ENCODE peak calls at places on chromosomes 5 and 9, in eight cellular contexts. One of them, this sample, is unnamed.
A peak's percentile ranks its signal among the peaks of the same experiment; 100 is the strongest.

GRCh38 chr9:105114318-105114717 is 130.1 kb upstream of the SLC44A1 start:
- DNase-seq in heart left ventricle: no peak
- DNase-seq in BE2C: no peak
- DNase-seq in gastrocnemius medialis: no peak
- DNase-seq in psoas muscle: no peak
- DNase-seq in upper lobe of left lung: no peak
- DNase-seq in brain microvascular endothelial cell: no peak
- DNase-seq in dorsolateral prefrontal cortex: no peak
- DNase-seq in this sample: no peak

GRCh38 chr9:134565316-134565915 is 76.2 kb upstream of the COL5A1 start:
- DNase-seq in heart left ventricle: no peak
- DNase-seq in BE2C: no peak
- DNase-seq in dorsolateral prefrontal cortex: no peak
- DNase-seq in upper lobe of left lung: no peak
- DNase-seq in brain microvascular endothelial cell: no peak
- DNase-seq in psoas muscle: no peak
- DNase-seq in gastrocnemius medialis: no peak
- DNase-seq in this sample: no peak

GRCh38 chr9:33510264-33511183 is 13.5 kb upstream of the ANKRD18B start:
- DNase-seq in gastrocnemius medialis: peak; percentile 39
- DNase-seq in heart left ventricle: peak; percentile 77
- DNase-seq in dorsolateral prefrontal cortex: peak; percentile 56
- DNase-seq in brain microvascular endothelial cell: peak; percentile 55
- DNase-seq in BE2C: peak; percentile 73
- DNase-seq in upper lobe of left lung: peak; percentile 93
- DNase-seq in psoas muscle: peak; percentile 77
- DNase-seq in this sample: no peak

GRCh38 chr5:66769030-66769733 is 173.0 kb downstream of the MAST4 start:
- DNase-seq in dorsolateral prefrontal cortex: no peak
- DNase-seq in brain microvascular endothelial cell: no peak
- DNase-seq in upper lobe of left lung: no peak
- DNase-seq in gastrocnemius medialis: no peak
- DNase-seq in heart left ventricle: no peak
- DNase-seq in psoas muscle: no peak
- DNase-seq in BE2C: no peak
- DNase-seq in this sample: no peak

GRCh38 chr9:134180786-134181647 is 16.7 kb upstream of the RNU6ATAC start:
- DNase-seq in brain microvascular endothelial cell: no peak
- DNase-seq in psoas muscle: no peak
- DNase-seq in heart left ventricle: no peak
- DNase-seq in upper lobe of left lung: peak; percentile 59
- DNase-seq in BE2C: no peak
- DNase-seq in gastrocnemius medialis: peak; percentile 10
- DNase-seq in dorsolateral prefrontal cortex: no peak
- DNase-seq in this sample: no peak

GRCh38 chr5:174991807-174992308 is 267.5 kb downstream of the MSX2 start:
- DNase-seq in brain microvascular endothelial cell: no peak
- DNase-seq in heart left ventricle: no peak
- DNase-seq in gastrocnemius medialis: no peak
- DNase-seq in upper lobe of left lung: no peak
- DNase-seq in BE2C: no peak
- DNase-seq in psoas muscle: no peak
- DNase-seq in dorsolateral prefrontal cortex: no peak
- DNase-seq in this sample: no peak

GRCh38 chr5:8827701-8828100 is 718.2 kb downstream of the SEMA5A start:
- DNase-seq in dorsolateral prefrontal cortex: no peak
- DNase-seq in gastrocnemius medialis: no peak
- DNase-seq in upper lobe of left lung: no peak
- DNase-seq in brain microvascular endothelial cell: no peak
- DNase-seq in psoas muscle: no peak
- DNase-seq in BE2C: no peak
- DNase-seq in heart left ventricle: no peak
- DNase-seq in this sample: no peak

GRCh38 chr9:108001219-108001618 is 511.6 kb upstream of the KLF4 start:
- DNase-seq in dorsolateral prefrontal cortex: no peak
- DNase-seq in upper lobe of left lung: no peak
- DNase-seq in BE2C: no peak
- DNase-seq in psoas muscle: no peak
- DNase-seq in heart left ventricle: no peak
- DNase-seq in gastrocnemius medialis: no peak
- DNase-seq in brain microvascular endothelial cell: no peak
- DNase-seq in this sample: no peak

GRCh38 chr9:77177894-77178794 is 810 bp downstream of the VPS13A start:
- DNase-seq in upper lobe of left lung: peak; percentile 85
- DNase-seq in heart left ventricle: peak; percentile 34
- DNase-seq in BE2C: peak; percentile 54
- DNase-seq in brain microvascular endothelial cell: peak; percentile 20
- DNase-seq in gastrocnemius medialis: peak; percentile 31
- DNase-seq in dorsolateral prefrontal cortex: no peak
- DNase-seq in psoas muscle: peak; percentile 75
- DNase-seq in this sample: no peak

GRCh38 chr9:109286981-109287380 is 33.9 kb downstream of the EPB41L4B start:
- DNase-seq in psoas muscle: peak; percentile 59
- DNase-seq in heart left ventricle: no peak
- DNase-seq in dorsolateral prefrontal cortex: no peak
- DNase-seq in gastrocnemius medialis: peak; percentile 36
- DNase-seq in brain microvascular endothelial cell: no peak
- DNase-seq in BE2C: no peak
- DNase-seq in upper lobe of left lung: no peak
- DNase-seq in this sample: no peak

GRCh38 chr5:82092-82491 is 9.9 kb upstream of the PLEKHG4B start:
- DNase-seq in heart left ventricle: no peak
- DNase-seq in dorsolateral prefrontal cortex: no peak
- DNase-seq in brain microvascular endothelial cell: peak; percentile 39
- DNase-seq in BE2C: no peak
- DNase-seq in upper lobe of left lung: no peak
- DNase-seq in psoas muscle: no peak
- DNase-seq in gastrocnemius medialis: no peak
- DNase-seq in this sample: no peak

GRCh38 chr9:136082496-136083361 is 12.4 kb downstream of the NACC2 start:
- DNase-seq in BE2C: no peak
- DNase-seq in upper lobe of left lung: peak; percentile 72
- DNase-seq in gastrocnemius medialis: peak; percentile 15
- DNase-seq in dorsolateral prefrontal cortex: no peak
- DNase-seq in heart left ventricle: no peak
- DNase-seq in brain microvascular endothelial cell: no peak
- DNase-seq in psoas muscle: peak; percentile 44
- DNase-seq in this sample: no peak

GRCh38 chr5:66881475-66882161 is 285.4 kb downstream of the MAST4 start:
- DNase-seq in heart left ventricle: peak; percentile 21
- DNase-seq in upper lobe of left lung: no peak
- DNase-seq in psoas muscle: no peak
- DNase-seq in BE2C: no peak
- DNase-seq in brain microvascular endothelial cell: no peak
- DNase-seq in dorsolateral prefrontal cortex: no peak
- DNase-seq in gastrocnemius medialis: no peak
- DNase-seq in this sample: no peak

GRCh38 chr9:5577225-5577624 is 51.7 kb upstream of the RIC1 start:
- DNase-seq in BE2C: no peak
- DNase-seq in brain microvascular endothelial cell: no peak
- DNase-seq in psoas muscle: no peak
- DNase-seq in dorsolateral prefrontal cortex: no peak
- DNase-seq in heart left ventricle: no peak
- DNase-seq in gastrocnemius medialis: no peak
- DNase-seq in upper lobe of left lung: no peak
- DNase-seq in this sample: no peak

GRCh38 chr5:74031536-74031935 is 405.5 kb downstream of the ARHGEF28 start:
- DNase-seq in heart left ventricle: no peak
- DNase-seq in upper lobe of left lung: no peak
- DNase-seq in dorsolateral prefrontal cortex: no peak
- DNase-seq in BE2C: no peak
- DNase-seq in psoas muscle: no peak
- DNase-seq in brain microvascular endothelial cell: no peak
- DNase-seq in gastrocnemius medialis: no peak
- DNase-seq in this sample: no peak

GRCh38 chr9:4138180-4138579 is 161.7 kb downstream of the GLIS3 start:
- DNase-seq in gastrocnemius medialis: no peak
- DNase-seq in dorsolateral prefrontal cortex: no peak
- DNase-seq in upper lobe of left lung: no peak
- DNase-seq in BE2C: no peak
- DNase-seq in heart left ventricle: no peak
- DNase-seq in brain microvascular endothelial cell: no peak
- DNase-seq in psoas muscle: no peak
- DNase-seq in this sample: no peak

GRCh38 chr9:112059145-112059979 is 115.7 kb downstream of the SUSD1 start:
- DNase-seq in psoas muscle: no peak
- DNase-seq in gastrocnemius medialis: no peak
- DNase-seq in BE2C: no peak
- DNase-seq in heart left ventricle: no peak
- DNase-seq in upper lobe of left lung: no peak
- DNase-seq in dorsolateral prefrontal cortex: no peak
- DNase-seq in brain microvascular endothelial cell: peak; percentile 94
- DNase-seq in this sample: peak; percentile 65

GRCh38 chr5:172004824-172005237 is 1.6 kb downstream of the FBXW11 start:
- DNase-seq in BE2C: no peak
- DNase-seq in upper lobe of left lung: no peak
- DNase-seq in gastrocnemius medialis: no peak
- DNase-seq in dorsolateral prefrontal cortex: no peak
- DNase-seq in brain microvascular endothelial cell: no peak
- DNase-seq in heart left ventricle: no peak
- DNase-seq in psoas muscle: no peak
- DNase-seq in this sample: no peak

GRCh38 chr5:2168601-2169416 is 286.1 kb upstream of the IRX4 start:
- DNase-seq in upper lobe of left lung: no peak
- DNase-seq in heart left ventricle: no peak
- DNase-seq in dorsolateral prefrontal cortex: no peak
- DNase-seq in brain microvascular endothelial cell: no peak
- DNase-seq in gastrocnemius medialis: no peak
- DNase-seq in BE2C: no peak
- DNase-seq in psoas muscle: no peak
- DNase-seq in this sample: no peak

GRCh38 chr5:98454407-98454806 is 319.1 kb upstream of the RGMB start:
- DNase-seq in brain microvascular endothelial cell: no peak
- DNase-seq in dorsolateral prefrontal cortex: no peak
- DNase-seq in heart left ventricle: no peak
- DNase-seq in BE2C: no peak
- DNase-seq in upper lobe of left lung: no peak
- DNase-seq in psoas muscle: no peak
- DNase-seq in gastrocnemius medialis: no peak
- DNase-seq in this sample: no peak

GRCh38 chr9:131426545-131426944 is 32.7 kb downstream of the PRRC2B start:
- DNase-seq in psoas muscle: peak; percentile 69
- DNase-seq in brain microvascular endothelial cell: no peak
- DNase-seq in BE2C: no peak
- DNase-seq in dorsolateral prefrontal cortex: no peak
- DNase-seq in heart left ventricle: no peak
- DNase-seq in gastrocnemius medialis: peak; percentile 44
- DNase-seq in upper lobe of left lung: no peak
- DNase-seq in this sample: no peak

GRCh38 chr9:83431470-83432060 is 106.6 kb downstream of the FRMD3 start:
- DNase-seq in BE2C: no peak
- DNase-seq in gastrocnemius medialis: peak; percentile 62
- DNase-seq in dorsolateral prefrontal cortex: no peak
- DNase-seq in psoas muscle: peak; percentile 55
- DNase-seq in heart left ventricle: no peak
- DNase-seq in brain microvascular endothelial cell: no peak
- DNase-seq in upper lobe of left lung: no peak
- DNase-seq in this sample: no peak

GRCh38 chr5:124274949-124275348 is 471.5 kb downstream of the ZNF608 start:
- DNase-seq in upper lobe of left lung: no peak
- DNase-seq in brain microvascular endothelial cell: peak; percentile 27
- DNase-seq in psoas muscle: no peak
- DNase-seq in heart left ventricle: no peak
- DNase-seq in BE2C: no peak
- DNase-seq in dorsolateral prefrontal cortex: no peak
- DNase-seq in gastrocnemius medialis: no peak
- DNase-seq in this sample: no peak

DNA sequence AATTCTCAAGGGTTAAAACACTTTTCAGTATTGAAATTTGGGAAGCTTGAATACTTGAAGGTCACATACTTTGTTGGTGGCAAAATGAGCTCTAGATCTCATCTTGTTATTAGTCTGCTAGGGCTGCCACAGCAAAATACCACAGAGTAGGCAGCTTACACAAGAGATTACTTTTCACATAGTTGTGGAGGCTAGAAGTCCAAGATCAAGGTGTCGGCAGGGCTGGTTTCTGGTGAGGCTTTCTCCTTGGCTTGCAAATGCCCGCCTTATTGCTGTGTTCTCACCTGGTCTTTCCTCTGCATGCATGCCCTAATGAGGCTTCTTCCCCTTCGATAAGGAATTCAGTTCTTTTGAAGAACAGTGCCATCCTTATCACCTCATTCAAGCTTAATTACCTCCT is 270.8 kb upstream of the ANKRD55 start:
- DNase-seq in heart left ventricle: no peak
- DNase-seq in BE2C: no peak
- DNase-seq in psoas muscle: no peak
- DNase-seq in upper lobe of left lung: no peak
- DNase-seq in brain microvascular endothelial cell: no peak
- DNase-seq in gastrocnemius medialis: no peak
- DNase-seq in dorsolateral prefrontal cortex: no peak
- DNase-seq in this sample: no peak
- H3K4me3 ChIP-seq in heart left ventricle: no peak overlapping the region
- H3K4me3 ChIP-seq in BE2C: no peak overlapping the region
- H3K4me3 ChIP-seq in psoas muscle: no peak overlapping the region
- H3K4me3 ChIP-seq in upper lobe of left lung: no peak overlapping the region
- H3K4me3 ChIP-seq in brain microvascular endothelial cell: no peak overlapping the region
- H3K4me3 ChIP-seq in gastrocnemius medialis: no peak overlapping the region
- H3K4me3 ChIP-seq in dorsolateral prefrontal cortex: no peak overlapping the region
- H3K4me3 ChIP-seq in this sample: no peak overlapping the region

DNA sequence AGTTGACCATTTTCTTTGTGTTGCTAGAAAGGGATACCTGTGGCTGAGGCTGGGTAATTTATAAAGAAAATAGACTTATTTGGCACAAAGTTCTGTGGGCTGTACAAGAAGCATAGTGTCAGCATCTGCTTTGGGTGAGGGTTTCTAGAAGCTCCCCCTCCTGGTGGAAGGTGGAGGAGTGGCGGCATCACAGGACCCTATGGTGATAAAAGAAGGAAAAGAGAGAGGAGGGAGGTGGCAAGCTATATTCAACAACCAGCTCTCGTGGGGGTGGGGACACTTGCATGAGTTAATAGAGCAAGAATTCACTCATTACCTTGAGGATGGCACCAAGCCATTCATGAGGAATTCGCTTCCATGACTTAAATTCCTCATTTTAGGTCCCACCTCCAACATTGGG is 2041.4 kb upstream of the CDH9 start:
- DNase-seq in dorsolateral prefrontal cortex: no peak
- DNase-seq in heart left ventricle: no peak
- DNase-seq in upper lobe of left lung: no peak
- DNase-seq in gastrocnemius medialis: no peak
- DNase-seq in psoas muscle: no peak
- DNase-seq in brain microvascular endothelial cell: no peak
- DNase-seq in BE2C: peak; percentile 35
- DNase-seq in this sample: no peak
- TF ChIP-seq CTCF in dorsolateral prefrontal cortex: no peak
- TF ChIP-seq CTCF in heart left ventricle: no peak
- TF ChIP-seq CTCF in upper lobe of left lung: no peak
- TF ChIP-seq CTCF in gastrocnemius medialis: no peak
- TF ChIP-seq CTCF in psoas muscle: no peak
- TF ChIP-seq CTCF in brain microvascular endothelial cell: no peak
- TF ChIP-seq CTCF in BE2C: peak; percentile 63
- TF ChIP-seq CTCF in this sample: no peak

GRCh38 chr5:134046330-134046729 is 41.6 kb upstream of the VDAC1 start:
- DNase-seq in psoas muscle: no peak
- DNase-seq in dorsolateral prefrontal cortex: no peak
- DNase-seq in upper lobe of left lung: no peak
- DNase-seq in gastrocnemius medialis: no peak
- DNase-seq in brain microvascular endothelial cell: no peak
- DNase-seq in BE2C: no peak
- DNase-seq in heart left ventricle: no peak
- DNase-seq in this sample: no peak
- H3K4me3 ChIP-seq in psoas muscle: no peak overlapping the region
- H3K4me3 ChIP-seq in dorsolateral prefrontal cortex: no peak overlapping the region
- H3K4me3 ChIP-seq in upper lobe of left lung: no peak overlapping the region
- H3K4me3 ChIP-seq in gastrocnemius medialis: no peak overlapping the region
- H3K4me3 ChIP-seq in brain microvascular endothelial cell: no peak overlapping the region
- H3K4me3 ChIP-seq in BE2C: no peak overlapping the region
- H3K4me3 ChIP-seq in heart left ventricle: no peak overlapping the region
- H3K4me3 ChIP-seq in this sample: no peak overlapping the region

GRCh38 chr9:129887210-129888084 is 52.2 kb downstream of the USP20 start:
- DNase-seq in dorsolateral prefrontal cortex: peak; percentile 33
- DNase-seq in gastrocnemius medialis: no peak
- DNase-seq in brain microvascular endothelial cell: peak; percentile 73
- DNase-seq in psoas muscle: no peak
- DNase-seq in upper lobe of left lung: no peak
- DNase-seq in heart left ventricle: no peak
- DNase-seq in BE2C: no peak
- DNase-seq in this sample: no peak
- TF ChIP-seq CTCF in dorsolateral prefrontal cortex: no peak
- TF ChIP-seq CTCF in gastrocnemius medialis: no peak
- TF ChIP-seq CTCF in brain microvascular endothelial cell: peak; percentile 66
- TF ChIP-seq CTCF in psoas muscle: no peak
- TF ChIP-seq CTCF in upper lobe of left lung: no peak
- TF ChIP-seq CTCF in heart left ventricle: peak; percentile 39
- TF ChIP-seq CTCF in BE2C: no peak
- TF ChIP-seq CTCF in this sample: no peak

This sample was measured in AG04449.